ENCODE peak calls at places on chromosomes 7 and 10, in four cellular contexts. W is trophoblast cell, P is H9, O is PC-3. A is an unnamed sample.

GRCh38 chr10:99172130-99172738 is 63.4 kb downstream of the HPSE2 start:
- DNase-seq in W (peak), P (peak), O (peak), A (peak)

GRCh38 chr10:113475381-113475807 is 77.5 kb upstream of the HABP2 start:
- DNase-seq in W (peak), P (no peak), O (peak), A (no peak)

GRCh38 chr7:42237162-42237821 is at the start of gene GLI3:
- DNase-seq in W (peak), P (peak), O (peak), A (no peak)

GRCh38 chr10:86747796-86748581 is 8.4 kb upstream of the BMPR1A start:
- DNase-seq in W (no peak), P (no peak), O (peak), A (no peak)

GRCh38 chr10:14244801-14245211 is 85.9 kb downstream of the FRMD4A start:
- DNase-seq in W (peak), P (no peak), O (peak), A (peak)

GRCh38 chr10:96208271-96208670 is 63.1 kb downstream of the BLNK start:
- DNase-seq in W (no peak), P (no peak), O (no peak), A (no peak)

GRCh38 chr10:22246680-22247391 is 29.0 kb upstream of the EBLN1 start:
- DNase-seq in W (peak), P (no peak), O (peak), A (peak)

GRCh38 chr7:151452141-151452571 is 12.2 kb upstream of the CRYGN start:
- DNase-seq in W (no peak), P (peak), O (no peak), A (no peak)

GRCh38 chr7:101532000-101532399 is 97.1 kb downstream of the MYL10 start:
- DNase-seq in W (no peak), P (no peak), O (no peak), A (no peak)

GRCh38 chr10:126663880-126664279 is 6.6 kb downstream of the C10orf90 start:
- DNase-seq in W (peak), P (no peak), O (peak), A (no peak)

GRCh38 chr10:117408436-117409384 is 33.5 kb upstream of the PDZD8 start:
- DNase-seq in W (no peak), P (no peak), O (no peak), A (no peak)

GRCh38 chr7:152402384-152403250 is 33.2 kb downstream of the KMT2C start:
- DNase-seq in W (peak), P (no peak), O (peak), A (no peak)

GRCh38 chr10:3542185-3542611 is 242.8 kb downstream of the KLF6 start:
- DNase-seq in W (peak), P (no peak), O (peak), A (peak)
- H3K4me2 ChIP-seq in W (no peak), P (no peak), O (peak), A (peak)

DNA sequence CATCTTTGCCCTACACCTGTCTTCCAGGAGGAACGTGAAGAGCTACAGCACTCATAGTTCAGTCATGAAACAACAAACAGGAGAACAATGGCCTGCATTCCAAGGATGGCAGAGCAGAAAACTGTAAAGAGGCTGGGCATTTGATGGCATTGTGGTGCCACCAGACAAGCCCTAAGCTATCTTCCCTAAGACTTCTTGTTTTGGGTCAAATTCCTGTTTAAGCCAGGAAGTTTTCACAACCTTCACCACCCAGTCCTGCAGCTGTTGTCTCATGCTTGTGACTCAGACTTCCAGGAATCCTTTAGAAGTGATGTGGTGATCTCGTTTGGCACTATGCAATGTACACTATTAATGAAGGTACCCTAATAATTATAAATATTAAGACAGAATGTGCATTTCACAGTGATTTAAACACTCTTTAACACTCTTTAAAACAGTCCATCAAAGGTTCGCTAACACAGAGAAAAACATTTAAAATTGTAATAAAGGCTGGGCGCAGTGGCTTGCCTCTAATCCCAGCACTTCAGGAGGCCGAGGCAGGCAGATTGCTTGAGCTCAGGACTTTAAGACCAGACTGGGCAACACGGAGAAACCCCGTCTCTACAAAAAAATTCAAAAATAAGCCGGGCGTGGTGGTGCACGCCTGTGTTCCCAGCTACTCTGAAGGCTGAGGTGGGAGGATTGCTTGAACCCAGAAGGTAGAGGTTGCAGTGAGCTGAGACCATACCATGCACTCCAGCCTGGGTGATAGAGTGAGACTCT is 2.7 kb upstream of the HERPUD2 start:
- DNase-seq in W (peak), P (no peak), O (peak), A (peak)
- H3K4me2 ChIP-seq in W (no peak), P (no peak), O (peak), A (peak)

DNA sequence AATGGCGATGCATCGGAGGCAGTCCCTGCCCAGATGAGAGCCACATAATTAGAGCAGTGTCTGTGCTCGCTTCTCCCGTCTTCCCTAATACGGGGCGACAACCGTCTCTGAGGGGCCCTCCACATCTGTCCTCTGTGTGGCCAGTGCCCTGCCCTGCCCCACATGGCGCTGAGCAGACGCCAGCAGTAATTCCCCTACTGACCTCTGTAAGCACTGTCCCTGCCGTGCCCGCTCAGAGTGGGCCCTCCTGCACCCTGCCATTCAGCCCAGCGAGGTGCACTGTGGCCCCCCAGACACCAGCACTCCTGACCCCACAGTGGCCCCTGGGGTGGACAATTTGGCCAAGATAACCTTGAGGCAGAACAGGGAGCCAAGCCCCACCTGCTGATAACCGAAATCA is 197.8 kb downstream of the ELFN1 start:
- DNase-seq in W (no peak), P (no peak), O (no peak), A (no peak)
- H3K4me2 ChIP-seq in W (no peak), P (no peak), O (no peak), A (no peak)

GRCh38 chr7:104857458-104858425 is 156.3 kb upstream of the KMT2E start:
- DNase-seq in W (no peak), P (no peak), O (no peak), A (no peak)
- H3K4me2 ChIP-seq in W (no peak), P (no peak), O (no peak), A (no peak)

GRCh38 chr10:124741922-124742417 is 2.2 kb downstream of the FAM53B start:
- DNase-seq in W (no peak), P (no peak), O (no peak), A (no peak)
- H3K4me2 ChIP-seq in W (peak), P (peak), O (peak), A (peak)

DNA sequence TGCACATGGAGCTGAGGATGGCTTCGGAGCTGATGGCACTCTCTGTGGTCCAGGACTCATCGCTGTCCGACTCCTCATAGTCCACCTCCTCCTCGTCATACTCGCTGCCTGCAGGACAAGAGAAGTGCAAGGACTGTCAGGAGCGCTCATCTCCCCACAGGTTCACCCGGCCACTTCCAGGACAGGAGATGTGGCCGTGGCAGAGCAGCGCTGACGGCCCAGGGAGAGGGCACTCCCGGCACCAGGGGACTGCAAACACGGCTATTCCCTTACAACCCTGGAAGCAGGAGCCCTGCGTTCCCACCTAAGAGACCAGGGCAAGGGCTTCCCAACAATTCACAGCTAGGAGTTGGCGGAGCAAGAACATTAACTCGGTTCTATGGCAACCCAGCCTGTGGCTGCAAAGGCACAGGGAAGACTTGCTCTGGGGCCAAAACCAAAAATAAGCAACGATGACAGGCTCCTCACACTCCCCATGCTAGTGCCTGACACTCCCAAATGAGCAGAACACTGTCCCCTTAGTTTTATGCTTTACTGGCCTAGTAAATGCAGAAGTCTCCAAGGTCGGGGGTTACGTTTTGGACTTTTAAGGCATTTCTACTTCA is 100.9 kb downstream of the TAX1BP1 start:
- DNase-seq in W (no peak), P (no peak), O (no peak), A (no peak)
- H3K4me2 ChIP-seq in W (no peak), P (no peak), O (no peak), A (no peak)

GRCh38 chr10:72306215-72306760 is 32.6 kb downstream of the DDIT4 start:
- DNase-seq in W (no peak), P (no peak), O (no peak), A (no peak)
- H3K4me2 ChIP-seq in W (no peak), P (no peak), O (no peak), A (no peak)

DNA sequence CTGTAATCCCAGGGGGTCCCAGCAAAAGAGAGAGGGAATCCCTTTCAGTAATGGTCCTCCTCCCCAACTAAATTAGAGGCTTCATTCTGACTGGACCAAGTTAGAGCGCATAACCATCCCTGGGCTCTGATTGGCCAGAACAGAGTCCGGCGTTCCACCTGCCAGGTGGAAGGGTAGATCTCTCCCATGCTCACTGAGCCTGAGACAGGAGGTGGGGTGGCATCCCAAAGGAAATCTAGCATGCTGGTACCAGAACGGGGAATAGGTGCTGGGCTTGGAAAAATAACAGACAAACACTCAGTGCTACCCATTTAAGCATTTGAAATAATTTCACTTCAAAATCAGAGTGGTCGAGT is 21.0 kb upstream of the TSPAN33 start:
- DNase-seq in W (no peak), P (no peak), O (no peak), A (no peak)
- H3K4me2 ChIP-seq in W (no peak), P (no peak), O (no peak), A (no peak)

GRCh38 chr7:87131806-87132205 is 20.4 kb upstream of the DMTF1 start:
- DNase-seq in W (no peak), P (no peak), O (no peak), A (no peak)

GRCh38 chr7:87128883-87129282 is 23.4 kb upstream of the DMTF1 start:
- DNase-seq in W (no peak), P (peak), O (no peak), A (no peak)

GRCh38 chr7:87129836-87130235 is 22.4 kb upstream of the DMTF1 start:
- DNase-seq in W (no peak), P (no peak), O (no peak), A (no peak)

GRCh38 chr7:87127019-87127418 is 25.2 kb upstream of the DMTF1 start:
- DNase-seq in W (no peak), P (no peak), O (no peak), A (no peak)

DNA sequence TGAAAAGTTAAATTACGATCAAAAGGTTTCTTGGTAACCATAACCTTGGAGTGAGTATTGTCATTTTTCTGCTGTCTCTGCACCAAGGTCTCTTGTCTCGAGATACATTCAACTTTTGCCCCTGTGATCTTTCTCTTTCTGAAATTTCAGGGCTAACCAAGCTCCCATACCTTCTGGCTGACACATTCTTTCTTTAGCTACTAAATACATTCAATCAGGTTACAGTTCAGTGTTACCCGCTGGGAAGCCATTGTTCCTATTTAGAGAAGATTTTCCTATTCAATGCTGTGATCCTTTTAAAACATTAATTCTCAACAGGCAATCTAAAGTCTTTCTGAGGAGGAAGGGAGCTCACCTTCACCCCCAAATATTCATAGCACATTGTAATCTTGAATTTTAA is 22.9 kb upstream of the DMTF1 start:
- DNase-seq in W (no peak), P (no peak), O (no peak), A (no peak)
- H3K4me2 ChIP-seq in W (peak), P (peak), O (no peak), A (no peak)